ENCODE peak calls at places on chromosomes 11 and 22, in eight cellular contexts. One of them, this sample, is unnamed.

GRCh38 chr11:109132539-109132938 is 289.5 kb upstream of the C11orf87 start:
- DNase-seq in endothelial cell: no peak
- DNase-seq in cardiac muscle cell: no peak
- DNase-seq in adrenal gland: no peak
- DNase-seq in AG04449: no peak
- DNase-seq in GM13976: no peak
- DNase-seq in spleen: no peak
- DNase-seq in NB4: peak; percentile 6
- DNase-seq in this sample: no peak

GRCh38 chr22:50542416-50542927 is 3.2 kb upstream of the KLHDC7B start:
- DNase-seq in endothelial cell: no peak
- DNase-seq in cardiac muscle cell: no peak
- DNase-seq in adrenal gland: no peak
- DNase-seq in AG04449: no peak
- DNase-seq in GM13976: peak; percentile 60
- DNase-seq in spleen: peak; percentile 90
- DNase-seq in NB4: peak; percentile 93
- DNase-seq in this sample: no peak

GRCh38 chr11:121932646-121933185 is 183.3 kb downstream of the BLID start:
- DNase-seq in endothelial cell: no peak
- DNase-seq in cardiac muscle cell: no peak
- DNase-seq in adrenal gland: no peak
- DNase-seq in AG04449: no peak
- DNase-seq in GM13976: no peak
- DNase-seq in spleen: no peak
- DNase-seq in NB4: no peak
- DNase-seq in this sample: no peak

GRCh38 chr11:122213111-122213510 is 97.1 kb upstream of the BLID start:
- DNase-seq in endothelial cell: no peak
- DNase-seq in cardiac muscle cell: no peak
- DNase-seq in adrenal gland: no peak
- DNase-seq in AG04449: no peak
- DNase-seq in GM13976: no peak
- DNase-seq in spleen: no peak
- DNase-seq in NB4: no peak
- DNase-seq in this sample: no peak

GRCh38 chr11:62538470-62539237 is 8.0 kb downstream of the AHNAK start:
- DNase-seq in endothelial cell: no peak
- DNase-seq in cardiac muscle cell: no peak
- DNase-seq in adrenal gland: no peak
- DNase-seq in AG04449: no peak
- DNase-seq in GM13976: peak; percentile 11
- DNase-seq in spleen: no peak
- DNase-seq in NB4: no peak
- DNase-seq in this sample: peak; percentile 28

GRCh38 chr22:48240935-48241230 is 1478.4 kb downstream of the TBC1D22A start:
- DNase-seq in endothelial cell: no peak
- DNase-seq in cardiac muscle cell: no peak
- DNase-seq in adrenal gland: peak; percentile 14
- DNase-seq in AG04449: no peak
- DNase-seq in GM13976: no peak
- DNase-seq in spleen: peak; percentile 30
- DNase-seq in NB4: no peak
- DNase-seq in this sample: no peak

GRCh38 chr22:20247010-20247505 is 21.1 kb downstream of the RTN4R start:
- DNase-seq in endothelial cell: peak; percentile 22
- DNase-seq in cardiac muscle cell: no peak
- DNase-seq in adrenal gland: no peak
- DNase-seq in AG04449: peak; percentile 10
- DNase-seq in GM13976: peak; percentile 93
- DNase-seq in spleen: no peak
- DNase-seq in NB4: peak; percentile 64
- DNase-seq in this sample: no peak

GRCh38 chr11:118608268-118609214 is 1.1 kb downstream of the PHLDB1 start:
- DNase-seq in endothelial cell: no peak
- DNase-seq in cardiac muscle cell: peak; percentile 89
- DNase-seq in adrenal gland: peak; percentile 89
- DNase-seq in AG04449: no peak
- DNase-seq in GM13976: peak; percentile 55
- DNase-seq in spleen: peak; percentile 90
- DNase-seq in NB4: peak; percentile 83
- DNase-seq in this sample: peak; percentile 28

GRCh38 chr22:46580940-46581579 is 39.1 kb upstream of the GRAMD4 start:
- DNase-seq in endothelial cell: no peak
- DNase-seq in cardiac muscle cell: no peak
- DNase-seq in adrenal gland: no peak
- DNase-seq in AG04449: no peak
- DNase-seq in GM13976: no peak
- DNase-seq in spleen: peak; percentile 28
- DNase-seq in NB4: no peak
- DNase-seq in this sample: no peak

GRCh38 chr22:17955611-17956379 is 68.6 kb downstream of the MICAL3 start:
- DNase-seq in endothelial cell: no peak
- DNase-seq in cardiac muscle cell: no peak
- DNase-seq in adrenal gland: no peak
- DNase-seq in AG04449: no peak
- DNase-seq in GM13976: no peak
- DNase-seq in spleen: no peak
- DNase-seq in NB4: no peak
- DNase-seq in this sample: no peak

GRCh38 chr22:22196018-22196533 is 48.5 kb upstream of the VPREB1 start:
- DNase-seq in endothelial cell: no peak
- DNase-seq in cardiac muscle cell: no peak
- DNase-seq in adrenal gland: no peak
- DNase-seq in AG04449: no peak
- DNase-seq in GM13976: peak; percentile 76
- DNase-seq in spleen: no peak
- DNase-seq in NB4: no peak
- DNase-seq in this sample: no peak

GRCh38 chr22:22194931-22195264 is 49.7 kb upstream of the VPREB1 start:
- DNase-seq in endothelial cell: no peak
- DNase-seq in cardiac muscle cell: no peak
- DNase-seq in adrenal gland: no peak
- DNase-seq in AG04449: no peak
- DNase-seq in GM13976: no peak
- DNase-seq in spleen: no peak
- DNase-seq in NB4: no peak
- DNase-seq in this sample: no peak

GRCh38 chr22:22196833-22197477 is 47.6 kb upstream of the VPREB1 start:
- DNase-seq in endothelial cell: no peak
- DNase-seq in cardiac muscle cell: no peak
- DNase-seq in adrenal gland: no peak
- DNase-seq in AG04449: no peak
- DNase-seq in GM13976: no peak
- DNase-seq in spleen: no peak
- DNase-seq in NB4: no peak
- DNase-seq in this sample: no peak

GRCh38 chr22:22193923-22194322 is 50.7 kb upstream of the VPREB1 start:
- DNase-seq in endothelial cell: no peak
- DNase-seq in cardiac muscle cell: no peak
- DNase-seq in adrenal gland: no peak
- DNase-seq in AG04449: no peak
- DNase-seq in GM13976: no peak
- DNase-seq in spleen: no peak
- DNase-seq in NB4: no peak
- DNase-seq in this sample: no peak

DNA sequence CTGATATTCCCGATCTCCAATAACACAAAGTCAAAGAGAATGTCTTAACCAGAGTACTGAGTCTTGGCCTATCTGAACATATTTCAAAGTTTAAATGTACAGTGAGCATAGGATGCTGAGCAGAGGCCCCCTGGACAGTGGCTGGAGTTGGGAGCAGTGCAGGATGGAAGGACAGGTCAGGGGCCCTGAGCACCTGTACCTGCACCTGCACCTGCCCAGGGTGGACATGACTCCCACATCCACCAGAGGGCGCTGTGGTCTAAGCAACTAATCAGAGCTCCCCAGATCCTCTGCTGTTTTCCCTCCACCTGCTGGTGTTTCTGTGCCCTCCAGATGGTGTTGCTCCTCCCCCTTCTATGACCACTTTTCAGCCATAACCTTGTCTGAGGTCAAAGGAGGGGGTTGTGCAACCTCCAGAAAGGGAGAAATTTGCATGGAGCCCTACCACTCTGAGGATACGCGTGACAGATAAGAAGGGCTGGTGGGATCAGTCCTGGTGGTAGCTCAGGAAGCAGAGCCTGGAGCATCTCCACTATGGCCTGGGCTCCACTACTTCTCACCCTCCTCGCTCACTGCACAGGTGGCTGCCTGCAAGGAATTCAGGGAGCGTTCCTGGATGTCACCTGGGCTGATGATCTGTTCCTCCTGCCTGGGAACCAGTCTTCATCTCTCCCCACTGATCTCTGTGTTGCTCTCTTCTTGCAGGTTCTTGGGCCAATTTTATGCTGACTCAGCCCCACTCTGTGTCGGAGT is 49.1 kb upstream of the VPREB1 start:
- DNase-seq in endothelial cell: peak; percentile 80
- DNase-seq in cardiac muscle cell: peak; percentile 67
- DNase-seq in adrenal gland: peak; percentile 83
- DNase-seq in AG04449: no peak
- DNase-seq in GM13976: peak; percentile 85
- DNase-seq in spleen: peak; percentile 92
- DNase-seq in NB4: peak; percentile 82
- DNase-seq in this sample: peak; percentile 92
- TF ChIP-seq CTCF in endothelial cell: peak; percentile 97
- TF ChIP-seq CTCF in cardiac muscle cell: peak; percentile 88
- TF ChIP-seq CTCF in adrenal gland: peak; percentile 72
- TF ChIP-seq CTCF in AG04449: peak; percentile 81
- TF ChIP-seq CTCF in GM13976: peak; percentile 98
- TF ChIP-seq CTCF in spleen: peak; percentile 80
- TF ChIP-seq CTCF in NB4: peak; percentile 89
- TF ChIP-seq CTCF in this sample: peak; percentile 94

DNA sequence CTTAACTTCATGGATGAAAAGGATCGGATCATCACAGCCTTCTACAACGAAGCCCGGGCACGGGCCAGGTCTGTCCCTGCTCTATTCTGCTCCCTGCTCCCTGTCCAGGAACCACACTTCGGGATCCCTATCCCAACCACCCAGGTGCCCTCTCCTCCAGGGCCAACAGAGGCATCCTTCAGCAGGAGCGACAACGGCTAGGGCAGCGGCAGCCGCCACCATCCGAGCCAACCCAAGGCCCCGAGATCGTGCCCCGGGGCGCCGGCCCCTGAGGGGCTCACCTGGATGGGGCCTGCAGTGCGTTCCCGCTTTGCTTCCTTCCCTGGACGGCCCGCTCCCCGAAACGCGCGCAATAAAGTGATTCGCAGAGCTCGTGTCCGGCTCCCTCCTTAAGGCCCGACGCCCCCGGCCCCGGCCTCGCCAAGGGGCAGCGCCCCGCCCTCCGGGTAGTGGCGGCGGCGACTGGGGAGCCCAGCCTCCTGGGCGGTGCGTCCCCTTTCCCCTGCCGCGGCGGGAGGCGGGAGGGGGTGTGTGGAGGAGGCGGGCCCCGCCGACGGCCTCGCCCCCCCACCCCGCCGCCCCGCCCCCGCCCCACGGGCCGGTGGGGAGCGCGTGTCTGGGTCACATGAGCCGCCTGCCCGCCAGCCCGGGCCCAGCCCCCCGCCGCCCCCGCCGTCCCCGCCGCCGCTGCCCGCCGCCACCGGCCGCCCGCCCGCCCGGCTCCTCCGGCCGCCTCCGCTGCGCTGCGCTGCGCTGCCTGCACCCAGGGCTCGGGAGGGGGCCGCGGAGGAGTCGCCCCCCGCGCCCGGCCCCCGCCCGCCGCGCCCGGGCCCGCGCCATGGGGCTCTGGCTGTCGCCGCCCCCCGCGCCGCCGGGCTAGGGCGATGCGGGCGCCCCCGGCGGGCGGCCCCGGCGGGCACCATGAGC is at the start of gene VEGFB:
- DNase-seq in endothelial cell: no peak
- DNase-seq in cardiac muscle cell: peak; percentile 64
- DNase-seq in adrenal gland: no peak
- DNase-seq in AG04449: no peak
- DNase-seq in GM13976: peak; percentile 89
- DNase-seq in spleen: peak; percentile 94
- DNase-seq in NB4: peak; percentile 67
- DNase-seq in this sample: peak; percentile 79
- TF ChIP-seq CTCF in endothelial cell: no peak
- TF ChIP-seq CTCF in cardiac muscle cell: no peak
- TF ChIP-seq CTCF in adrenal gland: no peak
- TF ChIP-seq CTCF in AG04449: no peak
- TF ChIP-seq CTCF in GM13976: no peak
- TF ChIP-seq CTCF in spleen: no peak
- TF ChIP-seq CTCF in NB4: no peak
- TF ChIP-seq CTCF in this sample: no peak

GRCh38 chr22:29156507-29156906 is 49.2 kb upstream of the EMID1 start:
- DNase-seq in endothelial cell: peak; percentile 34
- DNase-seq in cardiac muscle cell: peak; percentile 30
- DNase-seq in adrenal gland: no peak
- DNase-seq in AG04449: no peak
- DNase-seq in GM13976: no peak
- DNase-seq in spleen: peak; percentile 71
- DNase-seq in NB4: peak; percentile 63
- DNase-seq in this sample: no peak
- TF ChIP-seq CTCF in endothelial cell: no peak
- TF ChIP-seq CTCF in cardiac muscle cell: peak; percentile 42
- TF ChIP-seq CTCF in adrenal gland: no peak
- TF ChIP-seq CTCF in AG04449: peak; percentile 32
- TF ChIP-seq CTCF in GM13976: peak; percentile 31
- TF ChIP-seq CTCF in spleen: no peak
- TF ChIP-seq CTCF in NB4: peak; percentile 45
- TF ChIP-seq CTCF in this sample: no peak

DNA sequence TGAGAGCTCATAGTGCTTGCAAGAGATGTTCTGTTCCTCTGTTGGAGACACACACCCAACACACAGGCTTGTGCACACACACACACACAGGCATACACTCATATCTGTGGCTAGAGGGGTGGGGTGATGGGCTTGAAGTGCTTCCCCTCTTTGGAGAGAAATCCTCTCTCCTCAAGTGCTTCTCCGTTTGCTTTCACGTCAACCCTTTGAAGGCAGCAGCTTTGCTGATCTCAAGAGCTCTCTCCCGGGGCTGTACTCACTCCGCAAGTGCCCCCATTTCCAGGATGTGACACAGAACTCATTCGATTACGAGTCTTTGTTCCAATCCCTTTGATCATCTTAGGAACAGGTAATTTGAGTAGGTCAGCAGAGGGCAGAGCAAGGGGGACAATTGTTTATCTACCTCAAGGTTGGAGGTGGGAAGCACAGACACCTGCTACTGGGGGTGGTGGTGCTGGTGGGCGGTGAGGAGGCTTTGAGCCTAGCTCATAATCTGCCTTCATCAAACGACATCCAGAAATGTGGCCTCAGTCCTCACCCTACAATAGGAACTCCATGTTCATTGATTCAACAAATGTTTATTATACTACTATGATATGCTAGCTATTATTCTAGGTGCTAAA is 529.8 kb upstream of the CADM1 start:
- DNase-seq in endothelial cell: no peak
- DNase-seq in cardiac muscle cell: no peak
- DNase-seq in adrenal gland: no peak
- DNase-seq in AG04449: no peak
- DNase-seq in GM13976: peak; percentile 3
- DNase-seq in spleen: no peak
- DNase-seq in NB4: no peak
- DNase-seq in this sample: no peak
- TF ChIP-seq CTCF in endothelial cell: no peak
- TF ChIP-seq CTCF in cardiac muscle cell: no peak
- TF ChIP-seq CTCF in adrenal gland: no peak
- TF ChIP-seq CTCF in AG04449: no peak
- TF ChIP-seq CTCF in GM13976: no peak
- TF ChIP-seq CTCF in spleen: no peak
- TF ChIP-seq CTCF in NB4: no peak
- TF ChIP-seq CTCF in this sample: no peak

This sample was measured in Calu3.